ENCODE peak calls at places on chromosomes 11 and 22, in five cellular contexts. V is K562, N is GM12878, S is transverse colon, D is vagina. I is an unnamed sample. For H3K4me1, the result is how much of the 10 kb centered on the place peaks cover.

GRCh38 chr11:12822623-12823022 is 148.4 kb downstream of the TEAD1 start:
- DNase-seq in D (no peak), S (no peak), N (no peak), V (no peak), I (no peak)

GRCh38 chr11:20134991-20135736 is 25.1 kb downstream of the DBX1 start:
- DNase-seq in S (no peak), N (no peak), V (no peak), D (no peak), I (no peak)

GRCh38 chr11:93330446-93330984 is at the start of gene DEUP1:
- DNase-seq in S (peak), V (peak), D (no peak), N (no peak), I (peak)

GRCh38 chr11:118319031-118319814 is 14.7 kb downstream of the CD3E start:
- DNase-seq in S (no peak), N (no peak), V (peak), D (no peak), I (no peak)

GRCh38 chr11:129937592-129938238 is 42.3 kb upstream of the NFRKB start:
- DNase-seq in S (no peak), N (no peak), D (no peak), V (no peak), I (no peak)

GRCh38 chr11:19834761-19835160 is 122.1 kb downstream of the NAV2 start:
- DNase-seq in D (no peak), N (no peak), S (no peak), V (no peak), I (no peak)

GRCh38 chr11:112543390-112543789 is 282.7 kb upstream of the PLET1 start:
- DNase-seq in V (no peak), N (no peak), D (no peak), S (no peak), I (no peak)

GRCh38 chr22:48071828-48072227 is 1309.4 kb downstream of the TBC1D22A start:
- DNase-seq in N (peak), D (no peak), S (no peak), V (no peak), I (no peak)

GRCh38 chr11:45148276-45148675 is 1.8 kb downstream of the PRDM11 start:
- DNase-seq in V (no peak), D (peak), S (no peak), N (no peak), I (peak)

DNA sequence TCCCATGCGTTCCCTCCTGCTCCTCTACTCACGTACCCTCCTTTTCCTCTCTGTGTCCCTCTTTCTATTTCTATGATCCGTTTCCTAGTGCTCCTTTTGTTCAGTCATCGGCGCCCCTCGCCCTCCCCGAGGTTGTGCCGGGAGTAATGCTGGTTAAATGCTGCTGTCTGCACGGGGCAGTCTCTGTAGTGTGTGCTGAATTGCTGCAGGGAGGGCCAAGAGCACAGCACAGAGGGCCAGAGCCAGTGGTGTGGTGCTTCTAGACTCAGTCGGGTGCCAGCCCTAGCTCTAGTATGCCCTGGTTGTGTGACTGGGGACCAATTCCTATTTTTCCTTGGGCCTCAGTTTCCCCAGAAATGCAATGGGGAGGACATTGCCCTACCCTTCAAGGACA is 98.3 kb downstream of the PKNOX2 start:
- DNase-seq in N (no peak), S (no peak), V (no peak), D (no peak), I (no peak)
- H3K4me1 ChIP-seq in N (under half), S (under half), V (under half), D (under half), I (under half)

DNA sequence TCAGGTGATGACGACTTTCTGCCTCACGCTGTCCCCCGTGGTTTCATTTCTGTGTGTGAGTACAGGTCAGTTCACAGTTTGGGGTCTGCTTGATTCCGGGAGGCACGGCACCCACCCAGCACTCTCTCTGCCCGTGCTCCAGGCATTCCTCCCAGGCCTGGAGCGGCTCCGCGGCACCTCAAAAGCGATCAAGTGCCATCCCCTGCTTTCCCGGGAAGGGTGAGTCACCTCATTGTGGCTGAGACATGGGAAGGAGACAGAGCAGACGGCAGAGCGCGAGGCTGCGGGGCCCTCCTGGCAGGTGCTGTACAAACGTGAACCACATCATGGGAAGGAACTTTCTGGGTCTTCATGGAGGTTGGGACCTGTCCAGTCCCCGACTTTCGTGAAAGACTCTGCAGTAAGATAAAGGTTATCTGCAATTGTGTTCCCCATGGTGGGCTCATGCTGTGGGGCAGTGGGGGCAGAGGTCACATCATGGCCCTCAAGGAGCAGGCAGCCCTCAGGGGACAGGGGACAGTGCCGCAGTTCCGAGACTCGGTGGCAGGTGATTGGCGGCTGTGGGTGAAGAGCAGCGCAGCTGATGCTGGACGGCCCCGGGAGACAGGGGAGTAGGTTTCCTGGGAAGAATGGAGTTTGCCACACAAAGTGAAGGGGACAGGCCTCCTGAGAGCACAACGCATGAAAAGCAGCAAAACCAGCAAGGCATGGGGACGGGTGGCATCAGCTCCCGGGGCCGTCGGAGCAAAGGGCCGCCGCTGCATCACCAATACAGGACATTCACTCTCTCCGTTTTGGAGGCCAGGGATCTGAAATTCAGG is 65.3 kb downstream of the CELSR1 start:
- DNase-seq in S (no peak), V (no peak), N (no peak), D (no peak), I (no peak)
- TF ChIP-seq POLR2AphosphoS5 in S (no peak), V (no peak), N (no peak), D (no peak), I (no peak)

GRCh38 chr11:87236368-87236767 is 198.6 kb downstream of the TMEM135 start:
- DNase-seq in D (no peak), V (no peak), S (no peak), N (no peak), I (no peak)

GRCh38 chr11:87235366-87235765 is 197.6 kb downstream of the TMEM135 start:
- DNase-seq in N (no peak), D (no peak), S (no peak), V (no peak), I (no peak)

GRCh38 chr11:87239531-87239930 is 201.8 kb downstream of the TMEM135 start:
- DNase-seq in V (no peak), N (no peak), S (no peak), D (no peak), I (no peak)

GRCh38 chr11:87239001-87239400 is 201.3 kb downstream of the TMEM135 start:
- DNase-seq in D (no peak), N (no peak), V (no peak), S (no peak), I (no peak)
- H3K27ac ChIP-seq in D (peak), N (no peak), V (no peak), S (no peak), I (no peak)

GRCh38 chr22:23187871-23188700 is 7.8 kb downstream of the BCR start:
- DNase-seq in V (no peak), S (no peak), D (no peak), N (no peak), I (no peak)

GRCh38 chr22:23193420-23193819 is 13.1 kb downstream of the BCR start:
- DNase-seq in N (no peak), D (no peak), S (no peak), V (no peak), I (no peak)

GRCh38 chr22:23192133-23192532 is 11.8 kb downstream of the BCR start:
- DNase-seq in S (no peak), D (no peak), N (no peak), V (peak), I (no peak)

GRCh38 chr22:23192558-23192957 is 12.2 kb downstream of the BCR start:
- DNase-seq in N (no peak), D (no peak), S (no peak), V (no peak), I (no peak)

GRCh38 chr22:23190526-23190925 is 10.2 kb downstream of the BCR start:
- DNase-seq in N (no peak), S (no peak), V (no peak), D (no peak), I (no peak)
- H3K4me1 ChIP-seq in N (under half), S (under half), V (under half), D (under half), I (under half)

DNA sequence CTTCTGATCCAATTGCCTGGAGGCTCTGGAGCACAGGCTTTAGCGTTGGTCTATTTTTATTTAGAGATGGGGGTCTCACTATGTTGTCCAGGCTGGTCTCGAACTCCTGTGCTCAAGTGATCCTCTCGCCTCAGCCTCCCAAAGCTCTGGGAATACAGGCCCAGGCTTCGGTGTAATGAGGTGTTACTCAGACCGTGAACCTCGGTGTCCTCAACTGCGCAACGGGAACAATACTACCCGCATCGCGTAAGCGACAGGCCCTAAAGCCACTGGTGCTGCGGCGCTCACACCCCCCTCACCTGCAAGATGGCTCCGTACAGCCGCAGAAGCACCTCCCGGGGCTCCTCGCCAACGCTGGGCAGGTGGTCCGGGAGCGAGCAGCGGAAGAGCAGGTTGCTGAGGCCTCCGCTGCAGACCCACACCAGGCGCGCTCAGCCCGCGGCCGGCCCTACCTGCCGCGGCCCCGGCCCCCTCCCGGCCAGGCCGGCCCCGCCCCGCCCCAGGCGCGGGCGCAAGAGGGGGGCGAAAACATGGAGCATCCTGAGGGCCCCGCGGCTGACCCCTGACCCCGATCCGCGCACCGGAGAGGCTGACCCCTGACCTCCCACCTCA is 593 bp downstream of the CHKB start:
- DNase-seq in S (peak), D (no peak), V (no peak), N (no peak), I (no peak)
- TF ChIP-seq POLR2AphosphoS5 in S (no peak), D (no peak), V (no peak), N (no peak), I (no peak)

GRCh38 chr22:43955040-43955882 is at the start of gene SAMM50:
- DNase-seq in V (peak), N (peak), S (peak), D (peak), I (peak)

GRCh38 chr22:43956383-43956782 is 1.1 kb downstream of the SAMM50 start:
- DNase-seq in V (no peak), S (no peak), N (no peak), D (no peak), I (no peak)

GRCh38 chr22:43951966-43952365 is 3.3 kb upstream of the SAMM50 start:
- DNase-seq in V (no peak), D (no peak), N (no peak), S (no peak), I (no peak)

GRCh38 chr22:43955883-43956286 is 643 bp downstream of the SAMM50 start:
- DNase-seq in S (no peak), D (no peak), N (no peak), V (peak), I (no peak)

DNA sequence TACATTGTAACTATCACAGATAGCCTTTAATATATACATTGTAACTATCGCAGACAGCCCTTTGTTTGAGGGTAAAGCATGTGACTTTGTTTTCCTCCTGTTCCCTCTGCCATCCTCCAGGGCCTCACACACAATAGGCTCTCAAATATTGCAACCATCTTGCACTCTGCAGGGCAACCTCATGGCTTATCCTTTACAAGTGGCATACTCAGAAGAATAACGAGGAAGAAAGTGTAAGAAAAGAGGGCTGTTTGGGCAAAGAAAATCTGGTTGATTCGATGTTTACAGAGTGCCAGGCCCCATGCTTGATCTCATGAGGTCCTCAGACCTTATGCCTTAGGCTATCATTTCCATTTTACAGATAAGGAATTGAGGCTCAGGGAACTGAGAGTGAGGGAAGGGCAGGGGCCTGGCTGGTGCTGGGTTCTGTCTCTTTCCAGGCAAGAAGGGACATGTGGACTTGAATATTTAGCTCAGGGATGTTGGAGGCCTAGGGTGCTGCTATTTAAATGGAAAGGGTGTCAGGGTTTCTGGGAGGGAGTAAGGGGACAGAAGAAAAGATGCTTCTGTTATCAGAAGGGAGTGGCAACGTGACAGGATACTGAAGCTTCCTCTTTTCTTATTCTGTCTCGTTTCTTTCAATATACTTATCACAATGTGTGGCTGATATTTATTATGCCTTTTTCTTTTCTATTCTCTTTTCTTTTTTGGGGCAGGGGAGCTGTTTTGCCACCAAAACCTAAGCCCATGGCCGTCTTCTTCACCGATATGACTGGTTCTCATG is 1.1 kb upstream of the SAMM50 start:
- DNase-seq in S (no peak), D (no peak), N (no peak), V (no peak), I (no peak)
- H3K27ac ChIP-seq in S (peak), D (no peak), N (no peak), V (peak), I (no peak)

DNA sequence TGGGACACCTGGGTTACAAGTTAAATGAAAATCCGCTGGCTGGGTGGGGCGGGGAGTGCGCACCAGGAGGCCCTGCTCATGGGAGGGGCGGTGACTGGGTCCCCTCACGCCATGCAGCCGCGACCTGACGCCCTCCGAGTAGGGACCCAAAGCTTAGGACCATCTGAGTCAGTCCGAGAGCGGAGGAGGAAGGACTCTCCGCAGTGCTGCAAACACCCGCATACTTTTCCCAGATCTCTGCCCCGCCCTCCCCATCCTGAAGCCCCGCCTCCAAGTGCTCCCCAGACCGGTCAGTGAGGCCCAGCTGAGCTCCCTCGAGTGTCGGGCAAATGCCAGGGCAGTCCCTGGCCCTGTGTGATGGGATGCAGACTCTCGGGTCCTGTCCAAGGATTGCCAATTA is 6.6 kb upstream of the FLI1 start:
- DNase-seq in V (peak), D (no peak), N (no peak), S (peak), I (no peak)
- H3K4me1 ChIP-seq in V (under half), D (under half), N (under half), S (under half), I (under half)

DNA sequence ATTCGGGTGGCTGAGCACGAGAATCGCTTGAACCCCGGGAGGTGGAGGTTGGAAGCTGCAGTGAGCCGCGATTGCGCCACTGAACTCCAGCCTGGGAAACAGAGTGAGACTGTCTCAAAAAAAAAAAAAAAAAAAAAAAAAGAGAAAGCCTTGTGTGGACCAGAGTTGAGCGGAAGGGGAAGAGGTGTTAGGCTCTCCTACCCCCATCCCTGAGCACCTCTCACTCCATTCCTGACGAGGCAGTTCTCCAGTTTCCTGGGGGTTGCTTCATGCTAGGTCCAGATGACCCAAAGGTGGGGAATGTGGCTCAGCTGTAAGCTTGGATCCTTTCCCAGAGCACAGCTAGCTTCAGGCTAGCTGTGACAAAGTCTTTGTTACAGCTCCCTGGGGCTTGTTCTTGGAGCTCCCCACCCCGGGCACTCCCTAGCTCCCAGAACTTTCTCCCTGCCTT is 8.8 kb upstream of the DNAL4 start:
- DNase-seq in D (no peak), V (no peak), S (peak), N (no peak), I (peak)
- TF ChIP-seq POLR2AphosphoS5 in D (peak), V (no peak), S (no peak), N (no peak), I (peak)

DNA sequence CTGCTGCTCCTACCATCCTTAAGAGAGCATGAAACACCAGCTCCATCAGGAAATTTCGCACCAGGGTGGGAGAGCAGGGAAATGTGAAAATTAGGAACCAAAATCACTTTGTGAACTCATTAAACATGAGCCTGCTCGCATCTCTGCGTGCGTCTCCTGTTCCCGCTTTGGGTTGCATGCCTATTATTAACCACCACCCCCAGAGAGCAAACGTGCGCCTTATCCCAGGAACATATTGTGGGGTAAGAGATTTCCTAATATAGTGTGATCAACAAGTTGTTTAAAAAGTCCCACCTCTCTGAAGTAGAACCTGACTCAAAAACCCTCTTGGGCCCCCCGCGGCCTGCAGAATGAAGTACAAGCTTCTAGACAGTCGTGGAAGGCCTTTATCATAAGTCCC is 115.0 kb downstream of the TENM4 start:
- DNase-seq in D (no peak), S (no peak), V (no peak), N (no peak), I (no peak)
- H3K27ac ChIP-seq in D (no peak), S (no peak), V (no peak), N (no peak), I (no peak)

GRCh38 chr11:90805172-90805571 is 582.3 kb upstream of the CHORDC1 start:
- DNase-seq in S (no peak), N (no peak), D (no peak), V (no peak), I (no peak)
- H3K4me1 ChIP-seq in S (under half), N (under half), D (under half), V (under half), I (under half)